ENCODE peak calls at places on chromosomes 5 and 9, in nine cellular contexts. One of them, this sample, is unnamed.

GRCh38 chr5:133821311-133821741 is 147.1 kb downstream of the C5orf15 start:
- DNase-seq in ovary: no peak
- DNase-seq in uterus: no peak
- DNase-seq in GM13977: peak; percentile 46
- DNase-seq in AG10803: no peak
- DNase-seq in GM06990: no peak
- DNase-seq in PC-3: no peak
- DNase-seq in fibroblast of mammary gland: no peak
- DNase-seq in stomach: no peak
- DNase-seq in this sample: peak; percentile 59

GRCh38 chr9:94805585-94805984 is 79.1 kb downstream of the AOPEP start:
- DNase-seq in ovary: no peak
- DNase-seq in uterus: no peak
- DNase-seq in GM13977: no peak
- DNase-seq in AG10803: peak; percentile 98
- DNase-seq in GM06990: no peak
- DNase-seq in PC-3: peak; percentile 89
- DNase-seq in fibroblast of mammary gland: peak; percentile 85
- DNase-seq in stomach: no peak
- DNase-seq in this sample: no peak

GRCh38 chr5:9507974-9508373 is 37.9 kb downstream of the SEMA5A start:
- DNase-seq in ovary: no peak
- DNase-seq in uterus: no peak
- DNase-seq in GM13977: no peak
- DNase-seq in AG10803: peak; percentile 83
- DNase-seq in GM06990: no peak
- DNase-seq in PC-3: no peak
- DNase-seq in fibroblast of mammary gland: peak; percentile 75
- DNase-seq in stomach: no peak
- DNase-seq in this sample: no peak

GRCh38 chr9:36665921-36666429 is 93.3 kb downstream of the MELK start:
- DNase-seq in ovary: no peak
- DNase-seq in uterus: no peak
- DNase-seq in GM13977: no peak
- DNase-seq in AG10803: peak; percentile 14
- DNase-seq in GM06990: peak; percentile 31
- DNase-seq in PC-3: no peak
- DNase-seq in fibroblast of mammary gland: no peak
- DNase-seq in stomach: no peak
- DNase-seq in this sample: peak; percentile 19

GRCh38 chr5:147371290-147371689 is 136.5 kb downstream of the STK32A start:
- DNase-seq in ovary: no peak
- DNase-seq in uterus: no peak
- DNase-seq in GM13977: no peak
- DNase-seq in AG10803: no peak
- DNase-seq in GM06990: no peak
- DNase-seq in PC-3: no peak
- DNase-seq in fibroblast of mammary gland: no peak
- DNase-seq in stomach: no peak
- DNase-seq in this sample: no peak

GRCh38 chr9:88258587-88258986 is 120.3 kb upstream of the SPATA31C2 start:
- DNase-seq in ovary: peak; percentile 33
- DNase-seq in uterus: peak; percentile 67
- DNase-seq in GM13977: no peak
- DNase-seq in AG10803: peak; percentile 60
- DNase-seq in GM06990: no peak
- DNase-seq in PC-3: peak; percentile 45
- DNase-seq in fibroblast of mammary gland: peak; percentile 17
- DNase-seq in stomach: peak; percentile 70
- DNase-seq in this sample: no peak

GRCh38 chr5:169474226-169474625 is 109.3 kb upstream of the SPDL1 start:
- DNase-seq in ovary: no peak
- DNase-seq in uterus: no peak
- DNase-seq in GM13977: no peak
- DNase-seq in AG10803: peak; percentile 23
- DNase-seq in GM06990: no peak
- DNase-seq in PC-3: no peak
- DNase-seq in fibroblast of mammary gland: no peak
- DNase-seq in stomach: no peak
- DNase-seq in this sample: no peak

GRCh38 chr9:126055386-126055785 is 271.2 kb upstream of the MVB12B start:
- DNase-seq in ovary: no peak
- DNase-seq in uterus: no peak
- DNase-seq in GM13977: no peak
- DNase-seq in AG10803: peak; percentile 57
- DNase-seq in GM06990: no peak
- DNase-seq in PC-3: peak; percentile 72
- DNase-seq in fibroblast of mammary gland: peak; percentile 14
- DNase-seq in stomach: no peak
- DNase-seq in this sample: no peak

GRCh38 chr9:74551266-74551665 is 54.1 kb downstream of the RORB start:
- DNase-seq in ovary: no peak
- DNase-seq in uterus: no peak
- DNase-seq in GM13977: no peak
- DNase-seq in AG10803: no peak
- DNase-seq in GM06990: no peak
- DNase-seq in PC-3: no peak
- DNase-seq in fibroblast of mammary gland: peak; percentile 2
- DNase-seq in stomach: no peak
- DNase-seq in this sample: no peak

GRCh38 chr5:133825631-133826289 is 142.7 kb downstream of the C5orf15 start:
- DNase-seq in ovary: no peak
- DNase-seq in uterus: no peak
- DNase-seq in GM13977: no peak
- DNase-seq in AG10803: no peak
- DNase-seq in GM06990: peak; percentile 66
- DNase-seq in PC-3: no peak
- DNase-seq in fibroblast of mammary gland: no peak
- DNase-seq in stomach: no peak
- DNase-seq in this sample: no peak

GRCh38 chr9:71858102-71858798 is 52.7 kb downstream of the ABHD17B start:
- DNase-seq in ovary: no peak
- DNase-seq in uterus: no peak
- DNase-seq in GM13977: no peak
- DNase-seq in AG10803: no peak
- DNase-seq in GM06990: no peak
- DNase-seq in PC-3: no peak
- DNase-seq in fibroblast of mammary gland: no peak
- DNase-seq in stomach: no peak
- DNase-seq in this sample: no peak

GRCh38 chr5:134892926-134893325 is 12.0 kb upstream of the PCBD2 start:
- DNase-seq in ovary: no peak
- DNase-seq in uterus: no peak
- DNase-seq in GM13977: no peak
- DNase-seq in AG10803: no peak
- DNase-seq in GM06990: no peak
- DNase-seq in PC-3: no peak
- DNase-seq in fibroblast of mammary gland: no peak
- DNase-seq in stomach: no peak
- DNase-seq in this sample: no peak

GRCh38 chr9:68983008-68983411 is 30.9 kb downstream of the PRKACG start:
- DNase-seq in ovary: no peak
- DNase-seq in uterus: no peak
- DNase-seq in GM13977: peak; percentile 37
- DNase-seq in AG10803: no peak
- DNase-seq in GM06990: no peak
- DNase-seq in PC-3: no peak
- DNase-seq in fibroblast of mammary gland: no peak
- DNase-seq in stomach: no peak
- DNase-seq in this sample: peak; percentile 46

GRCh38 chr9:68832853-68833518 is 127.9 kb downstream of the PIP5K1B start:
- DNase-seq in ovary: no peak
- DNase-seq in uterus: no peak
- DNase-seq in GM13977: no peak
- DNase-seq in AG10803: no peak
- DNase-seq in GM06990: no peak
- DNase-seq in PC-3: no peak
- DNase-seq in fibroblast of mammary gland: no peak
- DNase-seq in stomach: no peak
- DNase-seq in this sample: no peak

GRCh38 chr5:128637031-128637430 is 99.0 kb upstream of the FBN2 start:
- DNase-seq in ovary: no peak
- DNase-seq in uterus: no peak
- DNase-seq in GM13977: no peak
- DNase-seq in AG10803: peak; percentile 37
- DNase-seq in GM06990: no peak
- DNase-seq in PC-3: no peak
- DNase-seq in fibroblast of mammary gland: peak; percentile 95
- DNase-seq in stomach: no peak
- DNase-seq in this sample: no peak

GRCh38 chr9:111979561-111979960 is 82.9 kb downstream of the UGCG start:
- DNase-seq in ovary: no peak
- DNase-seq in uterus: no peak
- DNase-seq in GM13977: no peak
- DNase-seq in AG10803: no peak
- DNase-seq in GM06990: no peak
- DNase-seq in PC-3: peak; percentile 35
- DNase-seq in fibroblast of mammary gland: no peak
- DNase-seq in stomach: no peak
- DNase-seq in this sample: no peak

DNA sequence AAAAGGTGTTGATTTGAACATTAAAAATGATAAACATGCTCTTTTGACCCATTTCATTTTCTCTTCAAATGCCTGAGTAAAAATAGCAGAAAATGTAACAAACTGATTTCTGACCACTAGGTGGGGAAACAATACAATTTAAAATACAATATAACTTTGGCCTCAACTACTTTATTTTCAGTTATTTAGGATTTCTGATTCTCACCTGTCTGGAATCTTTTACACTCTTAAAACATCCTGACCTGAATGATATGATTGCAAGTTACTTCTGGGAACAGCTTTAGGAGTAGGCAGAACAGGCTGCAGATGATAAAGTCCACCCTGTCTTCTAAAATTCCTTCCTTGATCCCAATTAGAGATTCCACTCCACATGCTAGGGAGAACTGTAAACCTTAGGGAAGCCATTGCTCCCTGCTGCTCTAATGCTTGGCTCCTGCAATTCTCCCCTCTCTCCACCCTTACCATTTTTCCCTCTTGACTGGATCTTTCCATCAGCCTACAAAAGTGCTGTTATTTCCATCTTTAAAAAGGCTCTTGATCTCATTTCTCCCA is 70.3 kb downstream of the FYB1 start:
- DNase-seq in ovary: no peak
- DNase-seq in uterus: no peak
- DNase-seq in GM13977: peak; percentile 11
- DNase-seq in AG10803: peak; percentile 20
- DNase-seq in GM06990: no peak
- DNase-seq in PC-3: peak; percentile 74
- DNase-seq in fibroblast of mammary gland: peak; percentile 33
- DNase-seq in stomach: no peak
- DNase-seq in this sample: no peak
- TF ChIP-seq CTCF in ovary: no peak
- TF ChIP-seq CTCF in uterus: peak; percentile 37
- TF ChIP-seq CTCF in GM13977: peak; percentile 35
- TF ChIP-seq CTCF in AG10803: peak; percentile 52
- TF ChIP-seq CTCF in GM06990: peak; percentile 29
- TF ChIP-seq CTCF in PC-3: peak; percentile 79
- TF ChIP-seq CTCF in fibroblast of mammary gland: peak; percentile 38
- TF ChIP-seq CTCF in stomach: no peak
- TF ChIP-seq CTCF in this sample: no peak

GRCh38 chr5:33379757-33380156 is 61.0 kb upstream of the TARS1 start:
- DNase-seq in ovary: no peak
- DNase-seq in uterus: no peak
- DNase-seq in GM13977: no peak
- DNase-seq in AG10803: peak; percentile 32
- DNase-seq in GM06990: no peak
- DNase-seq in PC-3: peak; percentile 58
- DNase-seq in fibroblast of mammary gland: peak; percentile 74
- DNase-seq in stomach: no peak
- DNase-seq in this sample: no peak
- TF ChIP-seq CTCF in ovary: no peak
- TF ChIP-seq CTCF in uterus: no peak
- TF ChIP-seq CTCF in GM13977: peak; percentile 51
- TF ChIP-seq CTCF in AG10803: peak; percentile 53
- TF ChIP-seq CTCF in GM06990: peak; percentile 55
- TF ChIP-seq CTCF in PC-3: peak; percentile 74
- TF ChIP-seq CTCF in fibroblast of mammary gland: peak; percentile 75
- TF ChIP-seq CTCF in stomach: no peak
- TF ChIP-seq CTCF in this sample: peak; percentile 15

DNA sequence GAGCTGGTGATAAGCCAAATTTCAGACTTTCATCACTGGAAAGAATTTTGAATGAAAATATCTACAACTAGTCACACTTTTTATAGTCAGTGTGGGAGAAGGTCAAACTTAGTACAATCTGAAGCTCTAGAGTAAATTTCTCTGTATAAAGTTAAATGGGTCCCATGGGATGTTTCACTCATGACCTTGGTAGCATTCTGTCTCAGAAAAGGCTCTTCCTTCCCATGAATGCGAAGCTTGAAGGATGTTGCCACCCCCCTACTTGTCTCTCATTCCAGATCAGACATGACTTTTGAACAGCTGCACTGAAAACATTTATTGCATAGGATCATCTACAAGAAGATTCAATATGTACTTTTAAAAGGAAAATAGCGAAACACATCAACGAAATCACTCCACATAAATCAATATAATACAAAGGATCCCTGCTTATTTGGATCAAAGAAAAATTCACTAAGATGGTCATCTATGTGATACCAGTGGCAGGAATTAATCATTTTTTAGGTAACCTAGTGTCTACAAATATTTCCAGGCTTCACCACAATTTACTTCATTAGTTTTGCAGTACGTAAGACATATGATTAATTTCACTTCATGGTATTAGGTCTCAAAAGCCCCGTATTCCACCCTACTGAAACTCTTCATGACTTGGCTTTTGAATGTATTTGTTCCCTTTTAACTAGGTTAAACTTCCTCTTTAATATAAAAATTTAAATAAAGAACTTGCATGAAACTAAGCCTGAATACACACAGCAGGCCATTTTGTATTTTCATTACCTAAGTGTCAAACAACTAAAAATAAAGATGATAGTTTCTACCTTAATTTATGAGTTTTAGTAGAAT is 4.4 kb downstream of the ST8SIA4 start:
- DNase-seq in ovary: no peak
- DNase-seq in uterus: no peak
- DNase-seq in GM13977: no peak
- DNase-seq in AG10803: no peak
- DNase-seq in GM06990: peak; percentile 45
- DNase-seq in PC-3: no peak
- DNase-seq in fibroblast of mammary gland: peak; percentile 19
- DNase-seq in stomach: no peak
- DNase-seq in this sample: no peak
- TF ChIP-seq CTCF in ovary: no peak
- TF ChIP-seq CTCF in uterus: no peak
- TF ChIP-seq CTCF in GM13977: no peak
- TF ChIP-seq CTCF in AG10803: no peak
- TF ChIP-seq CTCF in GM06990: no peak
- TF ChIP-seq CTCF in PC-3: no peak
- TF ChIP-seq CTCF in fibroblast of mammary gland: no peak
- TF ChIP-seq CTCF in stomach: no peak
- TF ChIP-seq CTCF in this sample: no peak

DNA sequence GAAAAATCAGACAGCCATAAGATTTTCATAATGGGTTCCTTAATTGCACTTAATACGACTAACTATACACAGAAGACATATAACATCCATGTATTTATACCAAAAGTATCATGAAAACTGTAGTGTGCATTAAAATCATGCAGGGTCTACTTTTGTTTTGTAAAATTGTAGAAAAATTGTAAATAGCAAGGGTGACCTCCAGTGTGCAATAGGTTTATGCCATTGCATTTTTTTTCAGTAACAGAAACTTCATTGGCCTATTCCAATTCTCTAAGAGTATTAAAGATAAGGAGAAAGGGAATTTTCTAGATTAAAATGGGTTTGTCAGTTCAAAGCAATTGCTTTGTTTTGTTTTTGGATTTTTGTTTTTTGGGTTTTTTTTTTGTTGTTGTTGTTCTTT is 307.5 kb downstream of the KIAA0825 start:
- DNase-seq in ovary: no peak
- DNase-seq in uterus: no peak
- DNase-seq in GM13977: no peak
- DNase-seq in AG10803: no peak
- DNase-seq in GM06990: no peak
- DNase-seq in PC-3: no peak
- DNase-seq in fibroblast of mammary gland: no peak
- DNase-seq in stomach: no peak
- DNase-seq in this sample: no peak
- TF ChIP-seq CTCF in ovary: no peak
- TF ChIP-seq CTCF in uterus: no peak
- TF ChIP-seq CTCF in GM13977: no peak
- TF ChIP-seq CTCF in AG10803: peak; percentile 32
- TF ChIP-seq CTCF in GM06990: no peak
- TF ChIP-seq CTCF in PC-3: no peak
- TF ChIP-seq CTCF in fibroblast of mammary gland: no peak
- TF ChIP-seq CTCF in stomach: no peak
- TF ChIP-seq CTCF in this sample: no peak